ENCODE peak calls at places on chromosome 12, in seven cellular contexts. W, Z, Q, K, U, Y and F are unnamed samples.

GRCh38 chr12:9969673-9970072 is 1.5 kb upstream of the CLEC12A start:
- DNase-seq in W (no peak), Z (no peak), Q (no peak), K (no peak), U (no peak), Y (no peak), F (no peak)

GRCh38 chr12:57069522-57069921 is 9.1 kb downstream of the NEMP1 start:
- DNase-seq in W (peak), Z (peak), Q (peak), K (peak), U (peak), Y (no peak), F (peak)

GRCh38 chr12:62865860-62866407 is 69.0 kb downstream of the PPM1H start:
- DNase-seq in W (no peak), Z (no peak), Q (peak), K (no peak), U (peak), Y (no peak), F (no peak)

GRCh38 chr12:95763809-95764253 is 26.7 kb downstream of the NTN4 start:
- DNase-seq in W (peak), Z (no peak), Q (peak), K (peak), U (peak), Y (no peak), F (no peak)

GRCh38 chr12:65720136-65720535 is 104.1 kb upstream of the HMGA2 start:
- DNase-seq in W (no peak), Z (no peak), Q (peak), K (peak), U (peak), Y (no peak), F (no peak)

GRCh38 chr12:67590122-67590795 is 58.3 kb upstream of the DYRK2 start:
- DNase-seq in W (no peak), Z (peak), Q (peak), K (no peak), U (no peak), Y (no peak), F (peak)

GRCh38 chr12:113445544-113446176 is 23.5 kb downstream of the SDSL start:
- DNase-seq in W (no peak), Z (no peak), Q (no peak), K (no peak), U (no peak), Y (no peak), F (no peak)

GRCh38 chr12:12901158-12901791 is 9.9 kb downstream of the GPRC5A start:
- DNase-seq in W (no peak), Z (no peak), Q (peak), K (peak), U (peak), Y (no peak), F (no peak)

GRCh38 chr12:2963154-2963759 is 4.1 kb downstream of the TEAD4 start:
- DNase-seq in W (no peak), Z (no peak), Q (no peak), K (no peak), U (no peak), Y (no peak), F (no peak)

GRCh38 chr12:6272300-6273208 is 37.9 kb upstream of the PLEKHG6 start:
- DNase-seq in W (no peak), Z (no peak), Q (peak), K (no peak), U (peak), Y (no peak), F (no peak)

GRCh38 chr12:51749986-51750317 is 98.6 kb downstream of the FIGNL2 start:
- DNase-seq in W (no peak), Z (no peak), Q (no peak), K (no peak), U (no peak), Y (no peak), F (no peak)

GRCh38 chr12:13135336-13136178 is 32.1 kb upstream of the GSG1 start:
- DNase-seq in W (no peak), Z (no peak), Q (peak), K (peak), U (peak), Y (no peak), F (no peak)

GRCh38 chr12:116687888-116688287 is 50.0 kb downstream of the SPRING1 start:
- DNase-seq in W (no peak), Z (peak), Q (no peak), K (peak), U (peak), Y (no peak), F (peak)

GRCh38 chr12:1925125-1925963 is 6.9 kb upstream of the CACNA2D4 start:
- DNase-seq in W (no peak), Z (no peak), Q (no peak), K (no peak), U (no peak), Y (no peak), F (no peak)

GRCh38 chr12:132351751-132352495 is 22.5 kb upstream of the GALNT9 start:
- DNase-seq in W (no peak), Z (no peak), Q (no peak), K (no peak), U (no peak), Y (no peak), F (no peak)

GRCh38 chr12:3113671-3114070 is 36.5 kb downstream of the TSPAN9 start:
- DNase-seq in W (no peak), Z (no peak), Q (no peak), K (no peak), U (no peak), Y (no peak), F (no peak)